ENCODE peak calls at places on chromosomes 6 and 20, in seven cellular contexts. One of them, this sample, is unnamed.

GRCh38 chr6:10248378-10248843 is 166.5 kb downstream of the TFAP2A start:
- DNase-seq in transverse colon: no peak
- DNase-seq in CD8-positive, alpha-beta T cell: no peak
- DNase-seq in psoas muscle: no peak
- DNase-seq in HFF-Myc: peak
- DNase-seq in GM10248: no peak
- DNase-seq in Calu3: no peak
- DNase-seq in this sample: peak

GRCh38 chr20:49278817-49279676 is 1.2 kb upstream of the ZNFX1 start:
- DNase-seq in transverse colon: peak
- DNase-seq in CD8-positive, alpha-beta T cell: no peak
- DNase-seq in psoas muscle: no peak
- DNase-seq in HFF-Myc: no peak
- DNase-seq in GM10248: no peak
- DNase-seq in Calu3: no peak
- DNase-seq in this sample: no peak

GRCh38 chr20:46640044-46640443 is 11.2 kb downstream of the SLC13A3 start:
- DNase-seq in transverse colon: no peak
- DNase-seq in CD8-positive, alpha-beta T cell: no peak
- DNase-seq in psoas muscle: no peak
- DNase-seq in HFF-Myc: no peak
- DNase-seq in GM10248: no peak
- DNase-seq in Calu3: no peak
- DNase-seq in this sample: no peak

GRCh38 chr6:136753624-136754023 is 38.7 kb downstream of the MAP3K5 start:
- DNase-seq in transverse colon: peak
- DNase-seq in CD8-positive, alpha-beta T cell: peak
- DNase-seq in psoas muscle: no peak
- DNase-seq in HFF-Myc: no peak
- DNase-seq in GM10248: no peak
- DNase-seq in Calu3: no peak
- DNase-seq in this sample: peak

GRCh38 chr6:20571261-20571660 is 37.0 kb downstream of the CDKAL1 start:
- DNase-seq in transverse colon: no peak
- DNase-seq in CD8-positive, alpha-beta T cell: no peak
- DNase-seq in psoas muscle: no peak
- DNase-seq in HFF-Myc: no peak
- DNase-seq in GM10248: no peak
- DNase-seq in Calu3: no peak
- DNase-seq in this sample: no peak

GRCh38 chr20:18225652-18226051 is 62.7 kb upstream of the ZNF133 start:
- DNase-seq in transverse colon: no peak
- DNase-seq in CD8-positive, alpha-beta T cell: no peak
- DNase-seq in psoas muscle: no peak
- DNase-seq in HFF-Myc: no peak
- DNase-seq in GM10248: no peak
- DNase-seq in Calu3: no peak
- DNase-seq in this sample: no peak

GRCh38 chr20:22217712-22218352 is 366.5 kb downstream of the FOXA2 start:
- DNase-seq in transverse colon: no peak
- DNase-seq in CD8-positive, alpha-beta T cell: no peak
- DNase-seq in psoas muscle: no peak
- DNase-seq in HFF-Myc: no peak
- DNase-seq in GM10248: no peak
- DNase-seq in Calu3: no peak
- DNase-seq in this sample: no peak

GRCh38 chr6:11672261-11672660 is 106.3 kb downstream of the ADTRP start:
- DNase-seq in transverse colon: no peak
- DNase-seq in CD8-positive, alpha-beta T cell: no peak
- DNase-seq in psoas muscle: no peak
- DNase-seq in HFF-Myc: no peak
- DNase-seq in GM10248: no peak
- DNase-seq in Calu3: no peak
- DNase-seq in this sample: no peak

GRCh38 chr20:33233129-33233774 is 2.5 kb upstream of the BPIFA1 start:
- DNase-seq in transverse colon: no peak
- DNase-seq in CD8-positive, alpha-beta T cell: no peak
- DNase-seq in psoas muscle: no peak
- DNase-seq in HFF-Myc: no peak
- DNase-seq in GM10248: no peak
- DNase-seq in Calu3: peak
- DNase-seq in this sample: peak

DNA sequence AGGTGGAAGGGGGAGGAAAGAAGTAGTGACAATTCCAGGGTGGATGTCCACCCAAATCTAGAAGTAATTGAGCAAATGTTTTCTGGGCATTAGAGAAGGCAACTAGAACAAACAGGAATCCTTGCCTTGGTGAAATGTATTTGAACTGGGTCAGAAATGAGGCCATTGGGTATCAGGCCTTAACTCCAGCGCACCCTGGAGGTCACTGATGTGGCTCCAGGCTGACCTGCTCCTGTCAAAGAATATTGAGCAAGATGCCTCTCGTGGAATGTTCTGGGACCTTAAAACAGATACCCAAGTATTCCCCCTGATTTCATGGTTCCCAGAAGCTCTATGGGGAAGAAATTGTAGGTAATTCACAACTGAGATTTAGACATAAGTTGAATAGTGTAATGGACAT is 6.9 kb downstream of the HLA-DPB1 start:
- DNase-seq in transverse colon: peak
- DNase-seq in CD8-positive, alpha-beta T cell: no peak
- DNase-seq in psoas muscle: peak
- DNase-seq in HFF-Myc: no peak
- DNase-seq in GM10248: peak
- DNase-seq in Calu3: peak
- DNase-seq in this sample: peak
- TF ChIP-seq CTCF in transverse colon: no peak
- TF ChIP-seq CTCF in CD8-positive, alpha-beta T cell: no peak
- TF ChIP-seq CTCF in psoas muscle: peak
- TF ChIP-seq CTCF in HFF-Myc: peak
- TF ChIP-seq CTCF in GM10248: peak
- TF ChIP-seq CTCF in Calu3: no peak
- TF ChIP-seq CTCF in this sample: peak

GRCh38 chr6:105519954-105520353 is 117.1 kb upstream of the PREP start:
- DNase-seq in transverse colon: no peak
- DNase-seq in CD8-positive, alpha-beta T cell: no peak
- DNase-seq in psoas muscle: no peak
- DNase-seq in HFF-Myc: no peak
- DNase-seq in GM10248: no peak
- DNase-seq in Calu3: no peak
- DNase-seq in this sample: no peak
- TF ChIP-seq CTCF in transverse colon: no peak
- TF ChIP-seq CTCF in CD8-positive, alpha-beta T cell: no peak
- TF ChIP-seq CTCF in psoas muscle: no peak
- TF ChIP-seq CTCF in HFF-Myc: no peak
- TF ChIP-seq CTCF in GM10248: no peak
- TF ChIP-seq CTCF in Calu3: no peak
- TF ChIP-seq CTCF in this sample: no peak

GRCh38 chr6:130148181-130148580 is 74.6 kb downstream of the SAMD3 start:
- DNase-seq in transverse colon: no peak
- DNase-seq in CD8-positive, alpha-beta T cell: no peak
- DNase-seq in psoas muscle: no peak
- DNase-seq in HFF-Myc: no peak
- DNase-seq in GM10248: peak
- DNase-seq in Calu3: no peak
- DNase-seq in this sample: peak
- TF ChIP-seq CTCF in transverse colon: no peak
- TF ChIP-seq CTCF in CD8-positive, alpha-beta T cell: no peak
- TF ChIP-seq CTCF in psoas muscle: no peak
- TF ChIP-seq CTCF in HFF-Myc: peak
- TF ChIP-seq CTCF in GM10248: no peak
- TF ChIP-seq CTCF in Calu3: no peak
- TF ChIP-seq CTCF in this sample: peak

DNA sequence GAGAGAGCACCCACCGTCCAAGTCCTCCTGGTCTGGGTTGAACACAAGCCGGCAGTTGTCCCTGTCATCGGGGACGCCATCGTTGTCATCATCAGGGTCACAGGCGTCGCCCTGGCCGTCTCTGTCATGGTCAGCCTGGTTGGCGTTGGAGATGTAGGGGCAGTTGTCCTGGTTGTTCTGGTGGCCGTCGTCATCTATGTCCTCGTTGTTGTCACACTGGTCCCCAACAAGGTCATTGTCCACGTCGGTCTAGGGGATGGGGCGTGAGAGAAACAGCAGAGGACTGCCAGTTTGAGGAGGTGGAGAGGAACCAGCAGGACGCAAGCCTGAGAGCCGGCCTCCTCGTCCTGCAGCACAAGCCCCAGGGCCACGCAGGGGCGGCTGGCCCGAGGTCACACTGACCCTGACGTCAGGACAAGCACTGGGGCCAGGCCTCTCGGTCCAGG is 28.5 kb downstream of the THBS2 start:
- DNase-seq in transverse colon: no peak
- DNase-seq in CD8-positive, alpha-beta T cell: no peak
- DNase-seq in psoas muscle: no peak
- DNase-seq in HFF-Myc: no peak
- DNase-seq in GM10248: no peak
- DNase-seq in Calu3: no peak
- DNase-seq in this sample: no peak
- TF ChIP-seq CTCF in transverse colon: no peak
- TF ChIP-seq CTCF in CD8-positive, alpha-beta T cell: no peak
- TF ChIP-seq CTCF in psoas muscle: no peak
- TF ChIP-seq CTCF in HFF-Myc: no peak
- TF ChIP-seq CTCF in GM10248: no peak
- TF ChIP-seq CTCF in Calu3: no peak
- TF ChIP-seq CTCF in this sample: no peak

GRCh38 chr6:139372326-139373153 is 1.9 kb downstream of the CITED2 start:
- DNase-seq in transverse colon: no peak
- DNase-seq in CD8-positive, alpha-beta T cell: no peak
- DNase-seq in psoas muscle: no peak
- DNase-seq in HFF-Myc: no peak
- DNase-seq in GM10248: no peak
- DNase-seq in Calu3: no peak
- DNase-seq in this sample: no peak

GRCh38 chr6:139371421-139372253 is 2.8 kb downstream of the CITED2 start:
- DNase-seq in transverse colon: no peak
- DNase-seq in CD8-positive, alpha-beta T cell: no peak
- DNase-seq in psoas muscle: no peak
- DNase-seq in HFF-Myc: no peak
- DNase-seq in GM10248: no peak
- DNase-seq in Calu3: no peak
- DNase-seq in this sample: no peak

GRCh38 chr6:139374357-139375238 is at the start of gene CITED2:
- DNase-seq in transverse colon: peak
- DNase-seq in CD8-positive, alpha-beta T cell: peak
- DNase-seq in psoas muscle: peak
- DNase-seq in HFF-Myc: peak
- DNase-seq in GM10248: peak
- DNase-seq in Calu3: peak
- DNase-seq in this sample: peak

GRCh38 chr6:139373928-139374356 is 506 bp downstream of the CITED2 start:
- DNase-seq in transverse colon: no peak
- DNase-seq in CD8-positive, alpha-beta T cell: no peak
- DNase-seq in psoas muscle: no peak
- DNase-seq in HFF-Myc: peak
- DNase-seq in GM10248: peak
- DNase-seq in Calu3: no peak
- DNase-seq in this sample: no peak

GRCh38 chr6:139373154-139373927 is 1.1 kb downstream of the CITED2 start:
- DNase-seq in transverse colon: peak
- DNase-seq in CD8-positive, alpha-beta T cell: peak
- DNase-seq in psoas muscle: peak
- DNase-seq in HFF-Myc: no peak
- DNase-seq in GM10248: peak
- DNase-seq in Calu3: peak
- DNase-seq in this sample: peak
- TF ChIP-seq CTCF in transverse colon: peak
- TF ChIP-seq CTCF in CD8-positive, alpha-beta T cell: peak
- TF ChIP-seq CTCF in psoas muscle: peak
- TF ChIP-seq CTCF in HFF-Myc: no peak
- TF ChIP-seq CTCF in GM10248: peak
- TF ChIP-seq CTCF in Calu3: peak
- TF ChIP-seq CTCF in this sample: peak

GRCh38 chr6:106608080-106608668 is 21.1 kb downstream of the RTN4IP1 start:
- DNase-seq in transverse colon: peak
- DNase-seq in CD8-positive, alpha-beta T cell: no peak
- DNase-seq in psoas muscle: no peak
- DNase-seq in HFF-Myc: peak
- DNase-seq in GM10248: peak
- DNase-seq in Calu3: peak
- DNase-seq in this sample: peak

GRCh38 chr6:106613590-106613989 is 15.7 kb downstream of the RTN4IP1 start:
- DNase-seq in transverse colon: no peak
- DNase-seq in CD8-positive, alpha-beta T cell: no peak
- DNase-seq in psoas muscle: no peak
- DNase-seq in HFF-Myc: no peak
- DNase-seq in GM10248: no peak
- DNase-seq in Calu3: no peak
- DNase-seq in this sample: peak

GRCh38 chr6:106612956-106613516 is 16.3 kb downstream of the RTN4IP1 start:
- DNase-seq in transverse colon: no peak
- DNase-seq in CD8-positive, alpha-beta T cell: no peak
- DNase-seq in psoas muscle: no peak
- DNase-seq in HFF-Myc: no peak
- DNase-seq in GM10248: no peak
- DNase-seq in Calu3: no peak
- DNase-seq in this sample: no peak

GRCh38 chr6:106611030-106611429 is 18.3 kb downstream of the RTN4IP1 start:
- DNase-seq in transverse colon: no peak
- DNase-seq in CD8-positive, alpha-beta T cell: no peak
- DNase-seq in psoas muscle: no peak
- DNase-seq in HFF-Myc: no peak
- DNase-seq in GM10248: no peak
- DNase-seq in Calu3: no peak
- DNase-seq in this sample: no peak

DNA sequence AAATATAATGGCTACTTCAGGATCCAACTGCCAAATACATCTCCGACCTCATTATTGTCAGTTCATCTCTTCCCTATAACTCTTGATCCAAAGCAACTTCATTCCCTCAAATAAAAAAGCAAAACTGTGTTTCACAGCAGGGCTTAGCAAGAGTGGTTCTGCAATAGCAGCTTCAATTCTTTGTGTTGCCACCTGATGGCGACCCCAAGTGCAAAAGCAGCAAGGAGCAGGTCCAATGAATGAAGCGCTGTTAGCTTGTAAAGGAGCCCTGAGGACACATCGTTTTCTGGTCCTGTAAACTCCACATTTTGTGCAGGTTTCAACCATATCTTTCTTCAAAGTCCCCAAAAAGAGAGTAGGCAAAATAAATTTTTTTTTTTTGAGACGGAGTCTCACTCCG is 19.6 kb downstream of the RTN4IP1 start:
- DNase-seq in transverse colon: peak
- DNase-seq in CD8-positive, alpha-beta T cell: no peak
- DNase-seq in psoas muscle: no peak
- DNase-seq in HFF-Myc: no peak
- DNase-seq in GM10248: no peak
- DNase-seq in Calu3: peak
- DNase-seq in this sample: peak
- TF ChIP-seq CTCF in transverse colon: peak
- TF ChIP-seq CTCF in CD8-positive, alpha-beta T cell: no peak
- TF ChIP-seq CTCF in psoas muscle: peak
- TF ChIP-seq CTCF in HFF-Myc: peak
- TF ChIP-seq CTCF in GM10248: peak
- TF ChIP-seq CTCF in Calu3: peak
- TF ChIP-seq CTCF in this sample: peak

GRCh38 chr6:29976588-29977424 is 34.5 kb downstream of the HLA-A start:
- DNase-seq in transverse colon: peak
- DNase-seq in CD8-positive, alpha-beta T cell: peak
- DNase-seq in psoas muscle: peak
- DNase-seq in HFF-Myc: no peak
- DNase-seq in GM10248: peak
- DNase-seq in Calu3: peak
- DNase-seq in this sample: peak
- TF ChIP-seq CTCF in transverse colon: peak
- TF ChIP-seq CTCF in CD8-positive, alpha-beta T cell: no peak
- TF ChIP-seq CTCF in psoas muscle: peak
- TF ChIP-seq CTCF in HFF-Myc: peak
- TF ChIP-seq CTCF in GM10248: peak
- TF ChIP-seq CTCF in Calu3: no peak
- TF ChIP-seq CTCF in this sample: peak